ENCODE peak calls at places on chromosomes 7 and 10, in six cellular contexts. B, J, T, C, M and W are unnamed samples.

GRCh38 chr7:74174606-74175082 is 488 bp downstream of the EIF4H start:
- DNase-seq in M (peak; percentile 58), T (peak; percentile 52), J (no peak), B (peak; percentile 45), C (no peak), W (peak; percentile 43)

GRCh38 chr7:2812119-2812487 is 32.0 kb downstream of the GNA12 start:
- DNase-seq in M (no peak), T (no peak), B (no peak), C (no peak), J (no peak), W (no peak)

GRCh38 chr7:15820319-15820718 is 133.8 kb upstream of the MEOX2 start:
- DNase-seq in M (no peak), C (no peak), T (no peak), J (no peak), B (no peak), W (no peak)

GRCh38 chr7:118079369-118079768 is 104.6 kb upstream of the LSM8 start:
- DNase-seq in M (no peak), T (no peak), C (no peak), B (no peak), J (no peak), W (no peak)

GRCh38 chr7:144736880-144737493 is 98.9 kb downstream of the TPK1 start:
- DNase-seq in B (no peak), J (no peak), T (no peak), C (no peak), M (no peak), W (no peak)

GRCh38 chr10:78953124-78954008 is 115.4 kb upstream of the ZMIZ1 start:
- DNase-seq in B (no peak), T (no peak), M (no peak), C (peak; percentile 47), J (no peak), W (no peak)

GRCh38 chr7:67311901-67312300 is 315.3 kb downstream of the TYW1 start:
- DNase-seq in M (no peak), J (no peak), T (no peak), B (no peak), C (no peak), W (no peak)

GRCh38 chr7:84277628-84278224 is 83.1 kb upstream of the SEMA3A start:
- DNase-seq in C (no peak), M (no peak), J (no peak), B (no peak), T (no peak), W (no peak)

GRCh38 chr10:69636626-69637550 is 6.8 kb downstream of the FAM241B start:
- DNase-seq in J (no peak), C (no peak), M (no peak), T (no peak), B (peak; percentile 48), W (peak; percentile 38)

GRCh38 chr10:72639441-72639873 is 13.6 kb upstream of the MICU1 start:
- DNase-seq in T (no peak), J (no peak), M (no peak), B (no peak), C (no peak), W (no peak)

GRCh38 chr10:99123851-99124250 is 111.8 kb downstream of the HPSE2 start:
- DNase-seq in J (no peak), M (no peak), B (no peak), T (no peak), C (no peak), W (no peak)

GRCh38 chr7:127961787-127962463 is 69.3 kb downstream of the LRRC4 start:
- DNase-seq in J (no peak), M (peak; percentile 58), B (no peak), C (no peak), T (no peak), W (no peak)

GRCh38 chr10:18615618-18616017 is 35.8 kb downstream of the NSUN6 start:
- DNase-seq in B (no peak), M (no peak), C (no peak), T (no peak), J (no peak), W (no peak)

GRCh38 chr7:134701272-134701671 is 54.6 kb downstream of the BPGM start:
- DNase-seq in C (peak; percentile 46), J (no peak), M (no peak), T (peak; percentile 25), B (peak; percentile 38), W (no peak)
- TF ChIP-seq CTCF in C (peak; percentile 66), J (no peak), M (no peak), T (peak; percentile 65), B (peak; percentile 44), W (peak; percentile 34)

GRCh38 chr10:6878067-6878412 is 298.0 kb upstream of the PRKCQ start:
- DNase-seq in C (no peak), T (no peak), M (no peak), B (peak; percentile 6), J (no peak), W (no peak)
- TF ChIP-seq CTCF in C (no peak), T (no peak), M (no peak), B (no peak), J (no peak), W (no peak)

DNA sequence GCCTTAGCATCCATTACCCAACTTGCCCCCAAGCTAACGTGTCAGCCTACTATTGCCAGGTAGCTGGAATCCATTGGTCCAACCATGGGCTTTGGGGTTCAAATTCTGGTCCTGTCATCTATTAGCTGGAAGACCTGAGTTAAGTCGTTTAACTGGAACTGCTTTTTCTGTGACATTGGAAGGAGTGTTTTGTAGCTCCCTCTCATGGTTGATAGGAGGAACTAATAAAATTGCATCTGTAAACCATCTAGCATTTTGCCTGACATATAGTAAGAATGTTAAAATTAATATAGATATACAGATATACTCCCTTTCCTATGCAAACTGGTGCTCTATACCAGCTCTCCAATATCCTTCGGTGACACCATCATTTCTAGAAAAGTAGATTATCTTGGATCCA is 23.8 kb upstream of the SLF2 start:
- DNase-seq in J (no peak), T (no peak), M (no peak), B (peak; percentile 21), C (no peak), W (no peak)
- TF ChIP-seq CTCF in J (no peak), T (peak; percentile 54), M (no peak), B (no peak), C (no peak), W (peak; percentile 22)

GRCh38 chr7:4882742-4883351 is 669 bp downstream of the RADIL start:
- DNase-seq in J (no peak), M (no peak), T (peak; percentile 56), B (no peak), C (no peak), W (peak; percentile 14)
- TF ChIP-seq CTCF in J (no peak), M (no peak), T (no peak), B (no peak), C (no peak), W (no peak)

GRCh38 chr10:50623299-50624153 is at the start of gene SGMS1:
- DNase-seq in B (peak; percentile 86), J (peak; percentile 73), C (peak; percentile 87), T (peak; percentile 89), M (peak; percentile 92), W (peak; percentile 86)

GRCh38 chr10:50620899-50621298 is 2.9 kb downstream of the SGMS1 start:
- DNase-seq in C (no peak), M (no peak), J (no peak), B (no peak), T (no peak), W (no peak)

GRCh38 chr10:50621981-50622496 is 1.7 kb downstream of the SGMS1 start:
- DNase-seq in M (peak; percentile 97), T (peak; percentile 82), B (peak; percentile 85), C (peak; percentile 89), J (peak; percentile 96), W (peak; percentile 43)

GRCh38 chr10:50624154-50624865 is 554 bp upstream of the SGMS1 start:
- DNase-seq in B (peak; percentile 96), M (peak; percentile 98), J (peak; percentile 90), T (peak; percentile 93), C (peak; percentile 93), W (peak; percentile 97)

GRCh38 chr10:50622497-50623298 is 1.1 kb downstream of the SGMS1 start:
- DNase-seq in C (peak; percentile 41), B (peak; percentile 17), T (peak; percentile 42), M (peak; percentile 74), J (no peak), W (peak; percentile 38)
- TF ChIP-seq CTCF in C (peak; percentile 33), B (no peak), T (no peak), M (no peak), J (no peak), W (no peak)

GRCh38 chr10:113060221-113061053 is 110.4 kb downstream of the TCF7L2 start:
- DNase-seq in B (no peak), M (no peak), C (peak; percentile 67), T (no peak), J (peak; percentile 43), W (peak; percentile 15)

GRCh38 chr10:113064039-113064438 is 114.0 kb downstream of the TCF7L2 start:
- DNase-seq in B (no peak), M (no peak), T (no peak), C (no peak), J (no peak), W (no peak)

GRCh38 chr10:113059001-113059780 is 109.1 kb downstream of the TCF7L2 start:
- DNase-seq in J (no peak), M (no peak), B (no peak), C (no peak), T (peak; percentile 20), W (no peak)

GRCh38 chr10:113061054-113061430 is 111.0 kb downstream of the TCF7L2 start:
- DNase-seq in B (no peak), M (no peak), T (no peak), J (no peak), C (no peak), W (no peak)

GRCh38 chr10:113062977-113063967 is 113.2 kb downstream of the TCF7L2 start:
- DNase-seq in B (no peak), M (no peak), C (peak; percentile 63), J (no peak), T (peak; percentile 14), W (no peak)
- TF ChIP-seq CTCF in B (no peak), M (no peak), C (no peak), J (no peak), T (peak; percentile 1), W (peak; percentile 20)